ENCODE peak calls at places on chromosomes 3 and 15, in ten cellular contexts. Z, K, J, W, H, I, U, D, R and P are unnamed samples.

GRCh38 chr3:46112296-46112695 is 85.0 kb upstream of the XCR1 start:
- DNase-seq in J (no peak), I (no peak), U (no peak), R (no peak), D (no peak), K (no peak), H (no peak), W (peak; percentile 36), Z (no peak), P (no peak)

GRCh38 chr15:85745525-85745924 is 49.2 kb downstream of the KLHL25 start:
- DNase-seq in H (no peak), J (no peak), W (no peak), U (no peak), I (no peak), Z (peak; percentile 67), R (no peak), D (no peak), K (no peak), P (no peak)

GRCh38 chr3:32733631-32734229 is 48.7 kb downstream of the CNOT10 start:
- DNase-seq in I (peak; percentile 47), W (peak; percentile 51), R (no peak), J (no peak), D (no peak), H (peak; percentile 18), K (peak; percentile 41), U (peak; percentile 59), Z (no peak), P (peak; percentile 14)

GRCh38 chr3:178551916-178552321 is 15.7 kb downstream of the KCNMB2 start:
- DNase-seq in Z (no peak), H (no peak), R (no peak), I (no peak), W (peak; percentile 9), D (no peak), K (no peak), U (no peak), J (no peak), P (peak; percentile 38)

GRCh38 chr15:95699578-95699977 is 630.9 kb upstream of the NR2F2 start:
- DNase-seq in R (no peak), J (no peak), D (no peak), W (no peak), I (no peak), K (no peak), Z (no peak), H (no peak), U (no peak), P (no peak)

GRCh38 chr15:89002281-89002761 is 85.9 kb upstream of the ABHD2 start:
- DNase-seq in Z (peak; percentile 49), R (peak; percentile 19), W (peak; percentile 46), D (no peak), K (peak; percentile 84), H (no peak), I (no peak), U (no peak), J (no peak), P (no peak)

GRCh38 chr15:92077353-92078080 is 224.0 kb downstream of the SLCO3A1 start:
- DNase-seq in I (peak; percentile 88), W (peak; percentile 65), U (peak; percentile 52), J (peak; percentile 21), R (peak; percentile 65), H (peak; percentile 76), D (peak; percentile 74), K (peak; percentile 74), Z (peak; percentile 85), P (peak; percentile 51)

GRCh38 chr3:117751691-117752090 is 1042.1 kb downstream of the TUSC7 start:
- DNase-seq in I (no peak), R (no peak), H (no peak), D (no peak), J (no peak), K (no peak), W (no peak), Z (no peak), U (no peak), P (no peak)

GRCh38 chr15:52801748-52802085 is 11.6 kb upstream of the ONECUT1 start:
- DNase-seq in J (no peak), Z (no peak), R (no peak), W (no peak), D (no peak), U (no peak), K (no peak), H (no peak), I (peak; percentile 36), P (no peak)

GRCh38 chr3:48338635-48339034 is 5.2 kb upstream of the SPINK8 start:
- DNase-seq in Z (no peak), J (no peak), I (no peak), K (no peak), H (no peak), U (peak; percentile 20), W (no peak), D (no peak), R (no peak), P (no peak)

GRCh38 chr15:76185716-76186115 is 125.6 kb downstream of the ETFA start:
- DNase-seq in R (no peak), D (peak; percentile 49), U (peak; percentile 59), H (peak; percentile 3), W (peak; percentile 71), I (peak; percentile 67), J (no peak), K (peak; percentile 70), Z (no peak), P (peak; percentile 44)

GRCh38 chr3:106006571-106006970 is 137.8 kb upstream of the CBLB start:
- DNase-seq in D (no peak), J (no peak), H (no peak), W (no peak), R (no peak), K (no peak), U (no peak), I (no peak), Z (no peak), P (no peak)

GRCh38 chr3:33358172-33358781 is 81.0 kb downstream of the FBXL2 start:
- DNase-seq in D (no peak), R (no peak), J (no peak), W (no peak), H (no peak), Z (no peak), K (no peak), I (no peak), U (no peak), P (peak; percentile 31)

GRCh38 chr3:37218206-37218605 is 43.8 kb upstream of the LRRFIP2 start:
- DNase-seq in H (peak; percentile 13), I (no peak), J (no peak), R (no peak), U (no peak), Z (no peak), D (no peak), K (no peak), W (no peak), P (no peak)

GRCh38 chr3:43996379-43997301 is 245.0 kb upstream of the TOPAZ1 start:
- DNase-seq in I (peak; percentile 81), H (no peak), K (peak; percentile 65), Z (peak; percentile 79), R (no peak), D (no peak), W (peak; percentile 63), J (peak; percentile 2), U (peak; percentile 33), P (no peak)

GRCh38 chr3:67458406-67458805 is 196.0 kb downstream of the SUCLG2 start:
- DNase-seq in U (peak; percentile 4), K (peak; percentile 11), Z (no peak), W (peak; percentile 49), I (no peak), J (no peak), H (no peak), D (no peak), R (no peak), P (no peak)

GRCh38 chr3:123299581-123299980 is 97.8 kb downstream of the SEC22A start:
- DNase-seq in K (no peak), Z (peak; percentile 55), J (no peak), H (no peak), R (no peak), W (no peak), D (no peak), U (no peak), I (no peak), P (no peak)

GRCh38 chr3:151925876-151926275 is 52.4 kb downstream of the SUCNR1 start:
- DNase-seq in R (no peak), Z (no peak), D (no peak), J (no peak), I (peak; percentile 17), H (no peak), U (no peak), K (peak; percentile 77), W (peak; percentile 88), P (peak; percentile 81)

GRCh38 chr15:71079208-71080044 is 35.8 kb upstream of the THSD4 start:
- DNase-seq in I (no peak), J (no peak), U (peak; percentile 28), H (no peak), K (peak; percentile 44), Z (peak; percentile 85), R (peak; percentile 28), D (peak; percentile 84), W (peak; percentile 78), P (peak; percentile 93)

GRCh38 chr15:67762610-67763368 is 62.5 kb upstream of the SKOR1 start:
- DNase-seq in Z (no peak), U (no peak), I (no peak), K (no peak), D (no peak), R (no peak), H (peak; percentile 30), J (peak; percentile 57), W (no peak), P (peak; percentile 13)

GRCh38 chr3:73401058-73401457 is 223.7 kb downstream of the PDZRN3 start:
- DNase-seq in H (no peak), D (no peak), Z (no peak), J (no peak), W (no peak), U (no peak), R (no peak), K (no peak), I (no peak), P (no peak)